ENCODE peak calls at places on chromosomes 16 and 17, in ten cellular contexts. One of them, this sample, is unnamed.

GRCh38 chr16:2194166-2194834 is 2.1 kb downstream of the CASKIN1 start:
- DNase-seq in prostate gland: no peak
- DNase-seq in OCI-M1: peak
- DNase-seq in Right ventricle myocardium superior: no peak
- DNase-seq in choroid plexus epithelial cell: peak
- DNase-seq in HAP-1: peak
- DNase-seq in fibroblast of the aortic adventitia: peak
- DNase-seq in right atrium auricular region: no peak
- DNase-seq in adrenal gland: no peak
- DNase-seq in amygdala: peak
- DNase-seq in this sample: no peak

GRCh38 chr16:80804061-80804450 is 342 bp downstream of the CDYL2 start:
- DNase-seq in prostate gland: peak
- DNase-seq in OCI-M1: no peak
- DNase-seq in Right ventricle myocardium superior: peak
- DNase-seq in choroid plexus epithelial cell: peak
- DNase-seq in HAP-1: peak
- DNase-seq in fibroblast of the aortic adventitia: peak
- DNase-seq in right atrium auricular region: no peak
- DNase-seq in adrenal gland: peak
- DNase-seq in amygdala: peak
- DNase-seq in this sample: no peak

GRCh38 chr17:73489333-73489732 is 154.9 kb downstream of the SDK2 start:
- DNase-seq in prostate gland: no peak
- DNase-seq in OCI-M1: no peak
- DNase-seq in Right ventricle myocardium superior: no peak
- DNase-seq in choroid plexus epithelial cell: no peak
- DNase-seq in HAP-1: no peak
- DNase-seq in fibroblast of the aortic adventitia: no peak
- DNase-seq in right atrium auricular region: no peak
- DNase-seq in adrenal gland: no peak
- DNase-seq in amygdala: no peak
- DNase-seq in this sample: no peak

GRCh38 chr17:73514146-73514863 is 129.9 kb downstream of the SDK2 start:
- DNase-seq in prostate gland: no peak
- DNase-seq in OCI-M1: no peak
- DNase-seq in Right ventricle myocardium superior: no peak
- DNase-seq in choroid plexus epithelial cell: no peak
- DNase-seq in HAP-1: no peak
- DNase-seq in fibroblast of the aortic adventitia: no peak
- DNase-seq in right atrium auricular region: no peak
- DNase-seq in adrenal gland: no peak
- DNase-seq in amygdala: no peak
- DNase-seq in this sample: no peak

GRCh38 chr16:20944861-20945390 is 44.4 kb downstream of the LYRM1 start:
- DNase-seq in prostate gland: no peak
- DNase-seq in OCI-M1: peak
- DNase-seq in Right ventricle myocardium superior: no peak
- DNase-seq in choroid plexus epithelial cell: peak
- DNase-seq in HAP-1: no peak
- DNase-seq in fibroblast of the aortic adventitia: peak
- DNase-seq in right atrium auricular region: no peak
- DNase-seq in adrenal gland: no peak
- DNase-seq in amygdala: no peak
- DNase-seq in this sample: no peak

GRCh38 chr17:17401271-17401781 is 75.5 kb upstream of the MED9 start:
- DNase-seq in prostate gland: no peak
- DNase-seq in OCI-M1: peak
- DNase-seq in Right ventricle myocardium superior: peak
- DNase-seq in choroid plexus epithelial cell: no peak
- DNase-seq in HAP-1: peak
- DNase-seq in fibroblast of the aortic adventitia: no peak
- DNase-seq in right atrium auricular region: no peak
- DNase-seq in adrenal gland: no peak
- DNase-seq in amygdala: peak
- DNase-seq in this sample: no peak

GRCh38 chr16:85754403-85754802 is 3.5 kb upstream of the C16orf74 start:
- DNase-seq in prostate gland: no peak
- DNase-seq in OCI-M1: no peak
- DNase-seq in Right ventricle myocardium superior: no peak
- DNase-seq in choroid plexus epithelial cell: no peak
- DNase-seq in HAP-1: no peak
- DNase-seq in fibroblast of the aortic adventitia: no peak
- DNase-seq in right atrium auricular region: no peak
- DNase-seq in adrenal gland: no peak
- DNase-seq in amygdala: no peak
- DNase-seq in this sample: no peak

GRCh38 chr17:42230225-42230624 is 35.9 kb upstream of the GHDC start:
- DNase-seq in prostate gland: no peak
- DNase-seq in OCI-M1: no peak
- DNase-seq in Right ventricle myocardium superior: no peak
- DNase-seq in choroid plexus epithelial cell: no peak
- DNase-seq in HAP-1: no peak
- DNase-seq in fibroblast of the aortic adventitia: no peak
- DNase-seq in right atrium auricular region: no peak
- DNase-seq in adrenal gland: no peak
- DNase-seq in amygdala: no peak
- DNase-seq in this sample: no peak

GRCh38 chr16:27285676-27286196 is 17.2 kb upstream of the NSMCE1 start:
- DNase-seq in prostate gland: no peak
- DNase-seq in OCI-M1: peak
- DNase-seq in Right ventricle myocardium superior: no peak
- DNase-seq in choroid plexus epithelial cell: no peak
- DNase-seq in HAP-1: no peak
- DNase-seq in fibroblast of the aortic adventitia: peak
- DNase-seq in right atrium auricular region: peak
- DNase-seq in adrenal gland: peak
- DNase-seq in amygdala: peak
- DNase-seq in this sample: no peak

GRCh38 chr16:56263711-56264608 is 72.7 kb downstream of the GNAO1 start:
- DNase-seq in prostate gland: no peak
- DNase-seq in OCI-M1: no peak
- DNase-seq in Right ventricle myocardium superior: no peak
- DNase-seq in choroid plexus epithelial cell: no peak
- DNase-seq in HAP-1: no peak
- DNase-seq in fibroblast of the aortic adventitia: no peak
- DNase-seq in right atrium auricular region: peak
- DNase-seq in adrenal gland: no peak
- DNase-seq in amygdala: peak
- DNase-seq in this sample: peak

GRCh38 chr16:50517450-50518252 is 30.5 kb upstream of the NKD1 start:
- DNase-seq in prostate gland: no peak
- DNase-seq in OCI-M1: no peak
- DNase-seq in Right ventricle myocardium superior: no peak
- DNase-seq in choroid plexus epithelial cell: no peak
- DNase-seq in HAP-1: no peak
- DNase-seq in fibroblast of the aortic adventitia: no peak
- DNase-seq in right atrium auricular region: no peak
- DNase-seq in adrenal gland: no peak
- DNase-seq in amygdala: no peak
- DNase-seq in this sample: no peak

GRCh38 chr17:78993241-78993956 is 13.7 kb upstream of the LGALS3BP start:
- DNase-seq in prostate gland: no peak
- DNase-seq in OCI-M1: peak
- DNase-seq in Right ventricle myocardium superior: peak
- DNase-seq in choroid plexus epithelial cell: peak
- DNase-seq in HAP-1: peak
- DNase-seq in fibroblast of the aortic adventitia: peak
- DNase-seq in right atrium auricular region: no peak
- DNase-seq in adrenal gland: peak
- DNase-seq in amygdala: peak
- DNase-seq in this sample: no peak

GRCh38 chr16:31354394-31355291 is at the start of gene ITGAX:
- DNase-seq in prostate gland: no peak
- DNase-seq in OCI-M1: peak
- DNase-seq in Right ventricle myocardium superior: peak
- DNase-seq in choroid plexus epithelial cell: peak
- DNase-seq in HAP-1: peak
- DNase-seq in fibroblast of the aortic adventitia: peak
- DNase-seq in right atrium auricular region: peak
- DNase-seq in adrenal gland: peak
- DNase-seq in amygdala: peak
- DNase-seq in this sample: no peak

GRCh38 chr17:6092182-6092922 is 22.2 kb downstream of the WSCD1 start:
- DNase-seq in prostate gland: no peak
- DNase-seq in OCI-M1: no peak
- DNase-seq in Right ventricle myocardium superior: no peak
- DNase-seq in choroid plexus epithelial cell: no peak
- DNase-seq in HAP-1: no peak
- DNase-seq in fibroblast of the aortic adventitia: no peak
- DNase-seq in right atrium auricular region: no peak
- DNase-seq in adrenal gland: no peak
- DNase-seq in amygdala: no peak
- DNase-seq in this sample: no peak

GRCh38 chr17:6823011-6823442 is 8.5 kb downstream of the TEKT1 start:
- DNase-seq in prostate gland: no peak
- DNase-seq in OCI-M1: no peak
- DNase-seq in Right ventricle myocardium superior: no peak
- DNase-seq in choroid plexus epithelial cell: peak
- DNase-seq in HAP-1: no peak
- DNase-seq in fibroblast of the aortic adventitia: peak
- DNase-seq in right atrium auricular region: no peak
- DNase-seq in adrenal gland: no peak
- DNase-seq in amygdala: no peak
- DNase-seq in this sample: no peak

GRCh38 chr17:40663252-40663651 is 1.7 kb downstream of the KRT222 start:
- DNase-seq in prostate gland: no peak
- DNase-seq in OCI-M1: no peak
- DNase-seq in Right ventricle myocardium superior: no peak
- DNase-seq in choroid plexus epithelial cell: no peak
- DNase-seq in HAP-1: no peak
- DNase-seq in fibroblast of the aortic adventitia: no peak
- DNase-seq in right atrium auricular region: no peak
- DNase-seq in adrenal gland: no peak
- DNase-seq in amygdala: no peak
- DNase-seq in this sample: no peak

GRCh38 chr16:53743149-53743566 is 39.2 kb downstream of the FTO start:
- DNase-seq in prostate gland: no peak
- DNase-seq in OCI-M1: peak
- DNase-seq in Right ventricle myocardium superior: no peak
- DNase-seq in choroid plexus epithelial cell: peak
- DNase-seq in HAP-1: peak
- DNase-seq in fibroblast of the aortic adventitia: peak
- DNase-seq in right atrium auricular region: no peak
- DNase-seq in adrenal gland: no peak
- DNase-seq in amygdala: no peak
- DNase-seq in this sample: no peak

GRCh38 chr17:82173351-82174041 is 39.1 kb downstream of the CCDC57 start:
- DNase-seq in prostate gland: no peak
- DNase-seq in OCI-M1: no peak
- DNase-seq in Right ventricle myocardium superior: peak
- DNase-seq in choroid plexus epithelial cell: no peak
- DNase-seq in HAP-1: no peak
- DNase-seq in fibroblast of the aortic adventitia: no peak
- DNase-seq in right atrium auricular region: no peak
- DNase-seq in adrenal gland: no peak
- DNase-seq in amygdala: no peak
- DNase-seq in this sample: no peak

GRCh38 chr17:80384078-80384960 is 30.6 kb upstream of the ENDOV start:
- DNase-seq in prostate gland: no peak
- DNase-seq in OCI-M1: no peak
- DNase-seq in Right ventricle myocardium superior: no peak
- DNase-seq in choroid plexus epithelial cell: no peak
- DNase-seq in HAP-1: no peak
- DNase-seq in fibroblast of the aortic adventitia: no peak
- DNase-seq in right atrium auricular region: no peak
- DNase-seq in adrenal gland: no peak
- DNase-seq in amygdala: no peak
- DNase-seq in this sample: no peak

GRCh38 chr16:78127130-78127529 is 27.7 kb downstream of the WWOX start:
- DNase-seq in prostate gland: no peak
- DNase-seq in OCI-M1: no peak
- DNase-seq in Right ventricle myocardium superior: no peak
- DNase-seq in choroid plexus epithelial cell: peak
- DNase-seq in HAP-1: no peak
- DNase-seq in fibroblast of the aortic adventitia: peak
- DNase-seq in right atrium auricular region: no peak
- DNase-seq in adrenal gland: no peak
- DNase-seq in amygdala: no peak
- DNase-seq in this sample: no peak

GRCh38 chr17:38881600-38882191 is 11.8 kb downstream of the LASP1 start:
- DNase-seq in prostate gland: no peak
- DNase-seq in OCI-M1: peak
- DNase-seq in Right ventricle myocardium superior: peak
- DNase-seq in choroid plexus epithelial cell: peak
- DNase-seq in HAP-1: peak
- DNase-seq in fibroblast of the aortic adventitia: peak
- DNase-seq in right atrium auricular region: peak
- DNase-seq in adrenal gland: no peak
- DNase-seq in amygdala: peak
- DNase-seq in this sample: no peak

GRCh38 chr16:81366316-81366932 is 51.7 kb downstream of the GAN start:
- DNase-seq in prostate gland: peak
- DNase-seq in OCI-M1: peak
- DNase-seq in Right ventricle myocardium superior: no peak
- DNase-seq in choroid plexus epithelial cell: peak
- DNase-seq in HAP-1: peak
- DNase-seq in fibroblast of the aortic adventitia: peak
- DNase-seq in right atrium auricular region: no peak
- DNase-seq in adrenal gland: no peak
- DNase-seq in amygdala: no peak
- DNase-seq in this sample: peak

GRCh38 chr17:80002242-80002641 is 33.4 kb downstream of the TBC1D16 start:
- DNase-seq in prostate gland: no peak
- DNase-seq in OCI-M1: no peak
- DNase-seq in Right ventricle myocardium superior: no peak
- DNase-seq in choroid plexus epithelial cell: no peak
- DNase-seq in HAP-1: no peak
- DNase-seq in fibroblast of the aortic adventitia: no peak
- DNase-seq in right atrium auricular region: no peak
- DNase-seq in adrenal gland: no peak
- DNase-seq in amygdala: no peak
- DNase-seq in this sample: no peak

GRCh38 chr16:57009641-57010170 is 20.3 kb downstream of the NLRC5 start:
- DNase-seq in prostate gland: no peak
- DNase-seq in OCI-M1: no peak
- DNase-seq in Right ventricle myocardium superior: no peak
- DNase-seq in choroid plexus epithelial cell: no peak
- DNase-seq in HAP-1: no peak
- DNase-seq in fibroblast of the aortic adventitia: no peak
- DNase-seq in right atrium auricular region: no peak
- DNase-seq in adrenal gland: no peak
- DNase-seq in amygdala: no peak
- DNase-seq in this sample: no peak